ENCODE peak calls at places on chromosome 4, in five cellular contexts. F, G, K, B and N are unnamed samples.

GRCh38 chr4:71195932-71196331 is 142.9 kb upstream of the SLC4A4 start:
- DNase-seq in F (no peak), G (peak), K (no peak), B (no peak), N (no peak)

GRCh38 chr4:13534344-13535063 is 9.8 kb downstream of the NKX3-2 start:
- DNase-seq in F (no peak), G (no peak), K (no peak), B (no peak), N (no peak)

GRCh38 chr4:37531156-37531555 is 155.0 kb downstream of the RELL1 start:
- DNase-seq in F (no peak), G (no peak), K (no peak), B (no peak), N (no peak)

GRCh38 chr4:119300388-119301131 is 21.4 kb downstream of the FABP2 start:
- DNase-seq in F (peak), G (peak), K (peak), B (peak), N (peak)

GRCh38 chr4:187996502-187997177 is 1.1 kb downstream of the ZFP42 start:
- DNase-seq in F (no peak), G (no peak), K (no peak), B (no peak), N (no peak)

GRCh38 chr4:101993002-101993840 is 202.7 kb downstream of the BANK1 start:
- DNase-seq in F (no peak), G (no peak), K (no peak), B (no peak), N (no peak)

GRCh38 chr4:103634236-103634635 is 85.5 kb downstream of the TACR3 start:
- DNase-seq in F (no peak), G (no peak), K (no peak), B (no peak), N (peak)

GRCh38 chr4:135552131-135552530 is 1350.5 kb upstream of the PABPC4L start:
- DNase-seq in F (no peak), G (no peak), K (no peak), B (no peak), N (peak)

GRCh38 chr4:8495803-8496202 is 55.2 kb downstream of the TRMT44 start:
- DNase-seq in F (no peak), G (no peak), K (no peak), B (no peak), N (no peak)

GRCh38 chr4:122798101-122798500 is 28.5 kb upstream of the FGF2 start:
- DNase-seq in F (peak), G (peak), K (no peak), B (peak), N (peak)

GRCh38 chr4:109701566-109702399 is 1.5 kb downstream of the CASP6 start:
- DNase-seq in F (no peak), G (peak), K (peak), B (no peak), N (peak)

GRCh38 chr4:185865901-185866328 is 53.9 kb upstream of the SORBS2 start:
- DNase-seq in F (peak), G (peak), K (no peak), B (no peak), N (peak)

GRCh38 chr4:337932-338758 is 531 bp downstream of the ZNF141 start:
- DNase-seq in F (peak), G (peak), K (no peak), B (peak), N (peak)

GRCh38 chr4:59644765-59645164 is 1555.4 kb upstream of the ADGRL3 start:
- DNase-seq in F (no peak), G (no peak), K (no peak), B (no peak), N (no peak)

GRCh38 chr4:16032871-16033505 is 50.8 kb downstream of the PROM1 start:
- DNase-seq in F (no peak), G (no peak), K (no peak), B (no peak), N (no peak)

GRCh38 chr4:137541181-137541580 is 8.9 kb upstream of the PCDH18 start:
- DNase-seq in F (no peak), G (no peak), K (no peak), B (no peak), N (peak)

GRCh38 chr4:40309250-40309774 is 25.8 kb upstream of the CHRNA9 start:
- DNase-seq in F (peak), G (peak), K (peak), B (peak), N (peak)

GRCh38 chr4:118680808-118681207 is 4.4 kb upstream of the METTL14 start:
- DNase-seq in F (no peak), G (no peak), K (no peak), B (no peak), N (no peak)

GRCh38 chr4:90095000-90095399 is 32.2 kb upstream of the CCSER1 start:
- DNase-seq in F (no peak), G (no peak), K (no peak), B (no peak), N (no peak)

GRCh38 chr4:47031713-47032404 is 492 bp downstream of the GABRB1 start:
- DNase-seq in F (no peak), G (no peak), K (no peak), B (no peak), N (peak)

GRCh38 chr4:74311696-74312313 is 3.5 kb downstream of the EPGN start:
- DNase-seq in F (no peak), G (peak), K (peak), B (peak), N (peak)

GRCh38 chr4:78938474-78938867 is 767 bp downstream of the PAQR3 start:
- DNase-seq in F (no peak), G (no peak), K (no peak), B (no peak), N (no peak)
- H3K4me3 ChIP-seq in F (peak), G (peak), K (peak), B (peak), N (peak)

GRCh38 chr4:155208258-155209054 is at the start of gene NPY2R:
- DNase-seq in F (no peak), G (no peak), K (no peak), B (no peak), N (no peak)

GRCh38 chr4:155207534-155208257 is 740 bp upstream of the NPY2R start:
- DNase-seq in F (no peak), G (no peak), K (no peak), B (no peak), N (peak)
- TF ChIP-seq CTCF in F (no peak), G (no peak), K (no peak), B (no peak), N (peak)

DNA sequence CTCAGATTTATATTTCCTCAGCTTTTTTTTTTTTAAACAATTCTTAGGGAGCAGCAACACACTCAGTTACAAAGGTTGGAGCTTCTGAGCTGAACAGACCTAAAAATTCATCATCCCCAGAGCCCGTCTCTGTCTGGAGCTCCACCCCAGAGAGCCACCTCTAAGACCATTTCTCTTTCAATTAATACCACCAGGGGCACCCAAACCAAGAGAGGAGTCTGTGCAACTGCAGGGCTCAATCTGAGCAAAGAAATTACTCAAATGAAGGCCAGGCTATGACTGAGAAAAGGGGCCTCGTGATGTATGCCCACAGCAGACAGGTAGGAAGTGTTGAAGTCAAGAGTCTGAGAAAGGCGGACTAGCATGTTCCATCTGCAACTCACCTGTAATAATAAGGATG is 95.5 kb downstream of the C4orf51 start:
- DNase-seq in F (no peak), G (no peak), K (no peak), B (no peak), N (no peak)
- H3K4me3 ChIP-seq in F (no peak), G (no peak), K (no peak), B (no peak), N (no peak)

GRCh38 chr4:85127653-85128052 is 161.2 kb upstream of the WDFY3 start:
- DNase-seq in F (no peak), G (peak), K (peak), B (peak), N (peak)
- TF ChIP-seq CTCF in F (peak), G (peak), K (peak), B (peak), N (peak)

GRCh38 chr4:176588436-176588835 is 204.3 kb downstream of the VEGFC start:
- DNase-seq in F (no peak), G (no peak), K (no peak), B (no peak), N (no peak)

GRCh38 chr4:176593943-176594342 is 198.8 kb downstream of the VEGFC start:
- DNase-seq in F (no peak), G (no peak), K (no peak), B (no peak), N (peak)

GRCh38 chr4:176587920-176588319 is 204.8 kb downstream of the VEGFC start:
- DNase-seq in F (no peak), G (peak), K (no peak), B (peak), N (peak)

DNA sequence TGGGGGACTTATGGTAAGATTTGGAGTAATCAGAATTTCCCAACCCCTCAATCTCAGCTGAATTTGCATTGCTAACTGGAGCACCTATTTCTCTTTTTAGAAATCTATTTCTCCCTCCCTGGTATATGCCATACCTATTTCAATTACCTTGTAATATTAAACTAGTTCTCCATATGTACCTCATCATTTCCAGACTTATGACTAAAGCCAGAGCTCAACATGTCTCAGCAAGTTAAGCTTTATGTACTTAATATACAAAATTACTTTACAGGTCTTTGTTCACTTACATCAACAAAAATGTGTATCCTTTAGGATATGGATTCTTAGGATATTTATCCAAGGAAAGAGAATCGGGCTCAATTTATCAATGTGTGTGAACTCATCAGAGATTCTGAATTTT is 199.7 kb downstream of the VEGFC start:
- DNase-seq in F (no peak), G (no peak), K (no peak), B (no peak), N (peak)
- H3K4me3 ChIP-seq in F (no peak), G (no peak), K (no peak), B (no peak), N (no peak)

GRCh38 chr4:183798249-183798920 is 106.7 kb upstream of the STOX2 start:
- DNase-seq in F (no peak), G (no peak), K (no peak), B (no peak), N (peak)

GRCh38 chr4:183801460-183802168 is 103.5 kb upstream of the STOX2 start:
- DNase-seq in F (no peak), G (no peak), K (no peak), B (no peak), N (no peak)

GRCh38 chr4:183798921-183799307 is 106.2 kb upstream of the STOX2 start:
- DNase-seq in F (no peak), G (no peak), K (no peak), B (no peak), N (peak)

GRCh38 chr4:183797041-183797444 is 108.1 kb upstream of the STOX2 start:
- DNase-seq in F (peak), G (no peak), K (no peak), B (no peak), N (peak)

GRCh38 chr4:183797445-183798248 is 107.5 kb upstream of the STOX2 start:
- DNase-seq in F (peak), G (peak), K (no peak), B (peak), N (peak)
- TF ChIP-seq CTCF in F (no peak), G (no peak), K (no peak), B (no peak), N (no peak)

GRCh38 chr4:26331380-26331945 is 10.6 kb downstream of the RBPJ start:
- DNase-seq in F (no peak), G (no peak), K (no peak), B (no peak), N (no peak)
- H3K4me3 ChIP-seq in F (no peak), G (no peak), K (no peak), B (peak), N (no peak)

GRCh38 chr4:17109126-17109525 is 210.7 kb upstream of the LDB2 start:
- DNase-seq in F (no peak), G (no peak), K (no peak), B (peak), N (no peak)

GRCh38 chr4:17115546-17115945 is 217.1 kb upstream of the LDB2 start:
- DNase-seq in F (no peak), G (no peak), K (no peak), B (no peak), N (no peak)

GRCh38 chr4:17111436-17111835 is 213.0 kb upstream of the LDB2 start:
- DNase-seq in F (no peak), G (no peak), K (no peak), B (no peak), N (no peak)

GRCh38 chr4:17117746-17118145 is 219.3 kb upstream of the LDB2 start:
- DNase-seq in F (no peak), G (peak), K (no peak), B (no peak), N (no peak)

GRCh38 chr4:17111959-17112659 is 213.7 kb upstream of the LDB2 start:
- DNase-seq in F (peak), G (peak), K (peak), B (no peak), N (peak)
- TF ChIP-seq CTCF in F (peak), G (peak), K (peak), B (peak), N (peak)

DNA sequence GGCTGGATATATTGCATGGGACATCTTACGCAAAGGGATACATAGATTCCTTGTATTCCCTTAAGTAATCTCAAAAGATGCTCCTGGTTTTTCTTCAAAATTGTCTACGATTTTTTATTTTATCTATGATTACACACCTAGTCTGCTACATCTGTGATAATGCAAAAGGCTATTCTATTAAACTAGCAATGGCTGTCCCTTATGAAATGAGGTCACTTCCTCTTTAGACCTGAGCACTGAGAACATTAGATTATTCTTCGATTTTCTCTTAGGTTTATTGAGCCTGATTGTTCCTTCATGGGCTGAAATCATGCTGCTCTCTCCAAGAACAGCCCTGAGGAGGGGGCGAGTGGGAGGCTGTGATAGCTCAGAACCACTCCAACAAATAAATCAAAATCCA is 126.8 kb upstream of the ENPP6 start:
- DNase-seq in F (no peak), G (no peak), K (no peak), B (no peak), N (no peak)
- H3K4me3 ChIP-seq in F (no peak), G (no peak), K (peak), B (no peak), N (no peak)

GRCh38 chr4:176210579-176211296 is 15.4 kb upstream of the SPATA4 start:
- DNase-seq in F (no peak), G (no peak), K (no peak), B (no peak), N (no peak)

GRCh38 chr4:176210101-176210500 is 14.7 kb upstream of the SPATA4 start:
- DNase-seq in F (no peak), G (no peak), K (no peak), B (no peak), N (no peak)

GRCh38 chr4:176209535-176209934 is 14.2 kb upstream of the SPATA4 start:
- DNase-seq in F (no peak), G (no peak), K (no peak), B (no peak), N (no peak)

GRCh38 chr4:176205299-176205698 is 9.9 kb upstream of the SPATA4 start:
- DNase-seq in F (no peak), G (no peak), K (no peak), B (no peak), N (no peak)

DNA sequence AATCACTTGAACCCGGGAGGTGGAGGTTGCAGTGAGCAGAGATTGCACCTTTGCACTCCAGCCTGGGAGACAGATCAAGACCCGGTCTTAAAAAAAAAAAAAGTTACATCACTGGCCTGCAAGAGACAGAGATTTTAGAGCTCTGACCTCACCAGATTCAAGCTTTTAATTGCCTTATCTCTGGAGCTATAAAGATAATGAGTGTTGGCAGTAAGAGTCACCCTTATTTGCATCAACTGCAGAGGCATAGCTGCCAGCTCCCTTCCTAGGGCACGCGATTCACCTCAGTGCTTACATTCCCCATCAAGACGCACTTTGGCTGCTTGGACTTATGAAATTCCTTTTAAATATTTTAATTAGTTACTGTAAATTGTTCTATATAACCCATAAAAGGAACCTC is 12.5 kb upstream of the SPATA4 start:
- DNase-seq in F (no peak), G (no peak), K (no peak), B (no peak), N (no peak)
- TF ChIP-seq CTCF in F (no peak), G (no peak), K (no peak), B (no peak), N (no peak)